ENCODE peak calls at places on chromosome 22, in four cellular contexts. T is A549, H is endothelial cell, I is bronchial epithelial cell. R is an unnamed sample.
A peak's percentile ranks its signal among the peaks of the same experiment; 100 is the strongest.

GRCh38 chr22:28440517-28441366 is 238.9 kb downstream of the TTC28 start:
- DNase-seq in T (no peak), H (no peak), I (no peak), R (no peak)

GRCh38 chr22:27801616-27802388 is at the start of gene MN1:
- DNase-seq in T (peak; percentile 39), H (peak; percentile 55), I (peak; percentile 29), R (peak; percentile 46)

GRCh38 chr22:39966522-39966921 is 6.3 kb downstream of the TMA7B start:
- DNase-seq in T (no peak), H (no peak), I (peak; percentile 9), R (no peak)

GRCh38 chr22:27624042-27624441 is 177.5 kb downstream of the MN1 start:
- DNase-seq in T (no peak), H (no peak), I (no peak), R (no peak)

GRCh38 chr22:46043816-46044717 is 67.1 kb upstream of the WNT7B start:
- DNase-seq in T (no peak), H (no peak), I (no peak), R (no peak)

GRCh38 chr22:49962751-49963646 is 2.4 kb downstream of the PIM3 start:
- DNase-seq in T (no peak), H (no peak), I (no peak), R (no peak)

GRCh38 chr22:44496844-44497217 is 1.2 kb downstream of the RTL6 start:
- DNase-seq in T (no peak), H (no peak), I (no peak), R (no peak)

GRCh38 chr22:46849101-46849500 is 86.7 kb downstream of the TBC1D22A start:
- DNase-seq in T (no peak), H (no peak), I (no peak), R (no peak)

GRCh38 chr22:27616033-27616432 is 185.5 kb downstream of the MN1 start:
- DNase-seq in T (no peak), H (no peak), I (no peak), R (no peak)

GRCh38 chr22:29149841-29150555 is 55.7 kb upstream of the EMID1 start:
- DNase-seq in T (no peak), H (no peak), I (no peak), R (no peak)

GRCh38 chr22:29062286-29062949 is 787 bp upstream of the C22orf31 start:
- DNase-seq in T (no peak), H (no peak), I (no peak), R (no peak)

GRCh38 chr22:45644714-45645113 is 26.9 kb upstream of the ATXN10 start:
- DNase-seq in T (no peak), H (no peak), I (no peak), R (no peak)

GRCh38 chr22:28953399-28953798 is 70.0 kb downstream of the ZNRF3 start:
- DNase-seq in T (no peak), H (no peak), I (no peak), R (no peak)

GRCh38 chr22:26658671-26659478 is 1.5 kb downstream of the MIAT start:
- DNase-seq in T (peak; percentile 93), H (peak; percentile 34), I (peak; percentile 96), R (peak; percentile 93)

GRCh38 chr22:42519544-42520237 is at the start of gene RRP7A:
- DNase-seq in T (peak; percentile 76), H (peak; percentile 83), I (peak; percentile 29), R (peak; percentile 87)

GRCh38 chr22:46088541-46089311 is 61.6 kb upstream of the PPARA start:
- DNase-seq in T (no peak), H (no peak), I (no peak), R (no peak)

GRCh38 chr22:35138521-35138920 is 72.6 kb downstream of the ISX start:
- DNase-seq in T (no peak), H (no peak), I (no peak), R (no peak)

GRCh38 chr22:35135165-35135564 is 69.2 kb downstream of the ISX start:
- DNase-seq in T (no peak), H (no peak), I (no peak), R (no peak)

GRCh38 chr22:35140879-35141745 is 75.2 kb downstream of the ISX start:
- DNase-seq in T (no peak), H (peak; percentile 47), I (no peak), R (peak; percentile 21)
- TF ChIP-seq CTCF in T (no peak), H (peak; percentile 20), I (no peak), R (no peak)

GRCh38 chr22:30325065-30325720 is 1.5 kb downstream of the TBC1D10A start:
- DNase-seq in T (peak; percentile 54), H (no peak), I (peak; percentile 90), R (no peak)

GRCh38 chr22:30325724-30326703 is 727 bp downstream of the TBC1D10A start:
- DNase-seq in T (no peak), H (no peak), I (no peak), R (no peak)

GRCh38 chr22:30326704-30327362 is at the start of gene TBC1D10A:
- DNase-seq in T (peak; percentile 87), H (peak; percentile 85), I (peak; percentile 83), R (peak; percentile 96)

GRCh38 chr22:30328466-30329049 is 1.8 kb upstream of the TBC1D10A start:
- DNase-seq in T (no peak), H (no peak), I (no peak), R (no peak)

DNA sequence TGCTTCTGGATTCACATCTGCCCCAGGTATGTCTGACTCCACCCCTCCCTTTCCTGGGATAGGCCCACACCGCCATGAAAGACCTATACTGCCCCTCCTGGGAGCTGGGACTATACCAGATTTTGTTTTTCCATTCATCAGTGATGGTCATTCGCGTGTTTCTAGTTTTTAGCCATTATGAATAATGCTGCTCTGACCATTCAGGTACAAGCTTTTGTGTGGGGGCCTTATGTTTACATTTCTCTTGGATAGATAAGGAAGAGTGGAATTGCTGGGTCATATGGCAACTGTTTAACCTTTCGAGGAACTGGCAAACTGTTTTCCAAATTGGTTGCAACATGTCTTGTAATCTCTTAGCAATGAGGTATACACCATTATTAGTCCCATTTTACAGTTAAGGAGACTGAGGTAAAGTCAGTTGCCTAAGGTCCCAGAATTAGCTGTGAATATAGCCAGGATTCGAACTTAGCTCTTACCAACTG is 1.2 kb upstream of the TBC1D10A start:
- DNase-seq in T (peak; percentile 31), H (no peak), I (peak; percentile 56), R (no peak)
- TF ChIP-seq CTCF in T (no peak), H (no peak), I (peak; percentile 49), R (no peak)

GRCh38 chr22:35842519-35842913 is 124.8 kb downstream of the APOL5 start:
- DNase-seq in T (no peak), H (no peak), I (no peak), R (no peak)

GRCh38 chr22:35841907-35842518 is 124.3 kb downstream of the APOL5 start:
- DNase-seq in T (no peak), H (no peak), I (no peak), R (no peak)

GRCh38 chr22:35844886-35845285 is 127.2 kb downstream of the APOL5 start:
- DNase-seq in T (no peak), H (no peak), I (no peak), R (no peak)

GRCh38 chr22:35839811-35840739 is 122.4 kb downstream of the APOL5 start:
- DNase-seq in T (peak; percentile 97), H (peak; percentile 83), I (peak; percentile 94), R (peak; percentile 23)

DNA sequence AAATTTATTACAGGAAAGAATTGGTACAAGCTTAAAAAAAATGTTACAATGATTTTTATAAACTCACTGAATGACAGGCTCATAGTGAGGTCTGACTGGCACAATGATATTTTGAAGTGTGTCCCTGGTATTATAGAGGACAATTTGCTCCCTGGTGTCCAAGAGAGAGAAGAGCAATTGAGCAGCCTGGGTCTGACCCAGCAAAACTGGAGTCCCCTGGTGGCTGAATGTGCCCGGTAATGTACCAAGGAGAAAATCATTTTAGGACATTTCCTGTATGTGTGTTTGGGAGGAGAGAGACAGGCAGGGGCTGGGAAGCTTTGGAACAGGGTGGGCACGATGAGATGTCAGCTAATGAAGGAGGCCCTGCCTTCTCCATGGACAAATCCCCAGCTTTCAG is 125.3 kb downstream of the APOL5 start:
- DNase-seq in T (peak; percentile 73), H (peak; percentile 40), I (peak; percentile 48), R (peak; percentile 16)
- TF ChIP-seq CTCF in T (peak; percentile 48), H (peak; percentile 34), I (peak; percentile 66), R (no peak)

DNA sequence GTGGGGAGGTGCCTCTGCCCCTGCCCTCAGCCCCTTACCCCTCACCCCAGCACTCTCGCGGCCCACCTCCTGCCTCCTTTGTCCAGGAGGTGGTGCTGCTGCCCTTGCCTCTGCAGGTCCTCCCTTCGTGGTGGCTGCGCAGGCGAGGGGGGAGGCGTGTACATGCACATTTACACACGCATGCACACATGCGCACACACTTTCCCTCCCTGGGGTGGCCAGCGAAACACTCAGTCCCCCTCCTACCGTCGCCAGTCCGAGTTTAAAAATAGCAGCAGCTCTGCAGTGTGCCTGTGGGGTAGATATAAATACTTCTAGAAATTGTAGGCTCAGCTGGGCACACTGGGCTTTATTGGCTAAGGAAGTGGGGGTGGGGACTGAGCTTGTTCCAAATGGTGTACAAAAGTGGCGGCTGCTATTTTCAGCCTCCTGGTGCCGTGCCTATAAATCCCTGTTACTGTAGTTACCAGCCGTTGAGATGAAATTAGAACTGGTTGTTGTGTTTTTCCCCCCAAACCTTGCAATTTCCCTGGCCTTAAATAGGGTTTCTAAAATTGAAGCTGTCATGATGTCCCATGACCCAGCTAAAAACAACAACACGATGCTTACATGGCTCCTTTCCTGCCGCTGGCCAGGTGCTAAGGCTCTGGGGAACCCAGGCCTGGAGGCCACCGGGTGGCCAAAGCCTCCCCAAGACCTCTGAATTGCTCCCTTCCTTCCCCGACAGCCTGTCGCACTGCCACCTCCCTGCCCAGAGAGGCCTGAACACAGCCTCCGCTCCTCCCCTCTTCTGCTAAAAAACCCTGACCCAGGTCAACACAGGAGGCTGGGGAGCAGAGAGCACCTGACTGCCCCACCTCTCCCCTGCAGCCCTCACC is 12.4 kb downstream of the PICK1 start:
- DNase-seq in T (peak; percentile 45), H (no peak), I (no peak), R (no peak)
- TF ChIP-seq CTCF in T (peak; percentile 49), H (no peak), I (peak; percentile 37), R (no peak)

DNA sequence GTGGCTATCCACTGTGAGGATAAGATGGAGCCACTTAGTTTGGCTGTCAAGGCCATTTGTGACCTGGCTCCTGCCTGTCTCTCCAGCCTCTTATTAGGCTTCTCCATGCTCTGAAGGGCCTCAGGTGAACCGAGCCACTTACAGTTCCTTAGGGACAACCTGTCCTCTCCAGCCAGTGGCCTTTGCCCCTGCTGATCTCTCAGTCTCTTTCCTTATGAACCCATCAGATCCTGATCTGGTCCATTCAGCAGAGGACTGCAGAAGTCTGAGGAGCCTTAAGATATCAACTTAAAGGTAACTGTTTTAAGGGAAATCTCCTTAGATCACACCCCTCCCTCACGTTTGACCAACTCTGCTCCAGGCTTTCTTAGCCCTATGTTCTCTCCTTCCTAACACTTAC is 2.4 kb downstream of the DUSP18 start:
- DNase-seq in T (no peak), H (no peak), I (no peak), R (no peak)
- TF ChIP-seq CTCF in T (no peak), H (no peak), I (no peak), R (no peak)

GRCh38 chr22:38868886-38869381 is 3.1 kb downstream of the CBX6 start:
- DNase-seq in T (peak; percentile 65), H (peak; percentile 93), I (peak; percentile 23), R (peak; percentile 91)
- TF ChIP-seq CTCF in T (peak; percentile 78), H (peak; percentile 85), I (peak; percentile 92), R (peak; percentile 95)

GRCh38 chr22:37657590-37658132 is 862 bp upstream of the PDXP start:
- DNase-seq in T (no peak), H (no peak), I (peak; percentile 51), R (no peak)
- TF ChIP-seq CTCF in T (no peak), H (no peak), I (no peak), R (no peak)

GRCh38 chr22:19477321-19478085 is 1.5 kb downstream of the UFD1 start:
- DNase-seq in T (no peak), H (no peak), I (no peak), R (no peak)
- TF ChIP-seq CTCF in T (peak; percentile 14), H (no peak), I (no peak), R (peak; percentile 32)

R was measured in activated CD8-positive, alpha-beta T cell treated with anti-CD3 and anti-CD28 coated beads for 36 hours.